ENCODE peak calls at places on chromosomes 6 and 20, in six cellular contexts. O is lower lobe of right lung; S is A549; B is ovary; F is neuronal stem cell; L is CD4-positive, CD25-positive, alpha-beta regulatory T cell. Y is an unnamed sample.

GRCh38 chr20:14953736-14954135 is 616.3 kb upstream of the FLRT3 start:
- DNase-seq in O (no peak), S (no peak), B (no peak), F (no peak), L (no peak), Y (no peak)

GRCh38 chr6:35470663-35471120 is 2.5 kb downstream of the RPL10A start:
- DNase-seq in O (no peak), S (no peak), B (no peak), F (no peak), L (no peak), Y (no peak)

GRCh38 chr6:85353012-85353411 is 96.9 kb upstream of the NT5E start:
- DNase-seq in O (no peak), S (no peak), B (no peak), F (no peak), L (no peak), Y (no peak)

GRCh38 chr6:21846541-21847451 is 253.2 kb downstream of the SOX4 start:
- DNase-seq in O (no peak), S (no peak), B (no peak), F (peak; percentile 29), L (no peak), Y (no peak)

GRCh38 chr6:28725890-28726348 is 197.9 kb downstream of the TRIM27 start:
- DNase-seq in O (no peak), S (peak; percentile 86), B (no peak), F (no peak), L (no peak), Y (no peak)

GRCh38 chr6:97111243-97111642 is 171.8 kb downstream of the MMS22L start:
- DNase-seq in O (no peak), S (no peak), B (no peak), F (no peak), L (no peak), Y (no peak)

GRCh38 chr20:60658661-60659060 is 593.4 kb upstream of the CDH4 start:
- DNase-seq in O (no peak), S (no peak), B (no peak), F (no peak), L (no peak), Y (no peak)

GRCh38 chr6:13559251-13559650 is 15.2 kb upstream of the SIRT5 start:
- DNase-seq in O (no peak), S (no peak), B (no peak), F (no peak), L (no peak), Y (peak; percentile 26)

GRCh38 chr20:19644085-19644484 is 114.0 kb upstream of the RIN2 start:
- DNase-seq in O (no peak), S (no peak), B (no peak), F (no peak), L (no peak), Y (no peak)

GRCh38 chr6:32868257-32868788 is 14.3 kb downstream of the PSMB9 start:
- DNase-seq in O (peak; percentile 76), S (peak; percentile 63), B (peak; percentile 86), F (peak; percentile 86), L (peak; percentile 86), Y (peak; percentile 40)

GRCh38 chr20:62236674-62236996 is 1.7 kb upstream of the OSBPL2 start:
- DNase-seq in O (no peak), S (no peak), B (no peak), F (peak; percentile 90), L (no peak), Y (no peak)

GRCh38 chr6:73879466-73879865 is 183.5 kb downstream of the CD109 start:
- DNase-seq in O (no peak), S (no peak), B (no peak), F (no peak), L (no peak), Y (no peak)

GRCh38 chr20:38032585-38033329 is 499 bp downstream of the TTI1 start:
- DNase-seq in O (peak; percentile 73), S (peak; percentile 20), B (no peak), F (no peak), L (no peak), Y (no peak)

GRCh38 chr6:134436281-134436815 is 118.4 kb upstream of the SGK1 start:
- DNase-seq in O (peak; percentile 58), S (peak; percentile 89), B (no peak), F (no peak), L (peak; percentile 10), Y (peak; percentile 99)

GRCh38 chr20:41143354-41143753 is 6.0 kb downstream of the PLCG1 start:
- DNase-seq in O (no peak), S (no peak), B (no peak), F (no peak), L (no peak), Y (no peak)

GRCh38 chr6:169230322-169230665 is 23.4 kb downstream of the THBS2 start:
- DNase-seq in O (no peak), S (no peak), B (no peak), F (no peak), L (no peak), Y (no peak)

DNA sequence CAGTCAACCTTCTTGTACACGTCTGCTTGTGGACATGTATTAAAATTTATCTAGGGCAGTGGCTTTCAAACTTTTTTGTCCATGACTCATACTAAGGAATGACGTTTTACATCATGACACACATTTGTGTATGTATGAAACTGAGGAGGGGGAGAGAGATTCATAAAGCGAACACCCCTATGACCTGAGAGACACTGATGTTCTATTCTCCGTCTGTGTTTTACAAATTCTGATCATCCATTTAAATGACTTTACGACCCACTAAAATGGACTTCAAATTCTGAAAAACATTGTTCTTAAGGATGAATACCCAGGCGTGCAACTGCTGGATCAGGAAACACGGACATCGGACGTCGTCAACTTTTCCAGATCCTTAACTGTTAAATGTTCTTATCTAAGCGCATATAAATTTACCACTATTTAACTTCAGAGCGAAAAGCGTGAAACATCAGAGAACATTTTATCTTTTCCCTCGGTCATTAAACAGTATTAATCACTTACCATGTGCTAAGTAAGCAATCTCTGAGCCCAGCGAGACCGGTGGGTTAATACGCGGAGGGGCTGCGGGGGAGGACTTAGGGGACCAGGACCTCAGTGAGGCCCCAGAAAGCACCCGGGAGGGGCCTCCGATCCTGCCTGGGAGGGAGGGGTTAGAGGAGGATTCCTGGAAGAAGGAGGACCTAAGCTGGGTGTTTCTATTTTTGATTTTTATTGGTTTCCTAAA is 1.2 kb downstream of the PLAGL1 start:
- DNase-seq in O (no peak), S (peak; percentile 19), B (peak; percentile 39), F (no peak), L (no peak), Y (peak; percentile 27)
- H3K27ac ChIP-seq in O (peak overlapping the region; percentile 68), S (peak overlapping the region; percentile 89), B (no peak overlapping the region), F (no peak overlapping the region), L (no peak overlapping the region), Y (peak overlapping the region; percentile 34)

DNA sequence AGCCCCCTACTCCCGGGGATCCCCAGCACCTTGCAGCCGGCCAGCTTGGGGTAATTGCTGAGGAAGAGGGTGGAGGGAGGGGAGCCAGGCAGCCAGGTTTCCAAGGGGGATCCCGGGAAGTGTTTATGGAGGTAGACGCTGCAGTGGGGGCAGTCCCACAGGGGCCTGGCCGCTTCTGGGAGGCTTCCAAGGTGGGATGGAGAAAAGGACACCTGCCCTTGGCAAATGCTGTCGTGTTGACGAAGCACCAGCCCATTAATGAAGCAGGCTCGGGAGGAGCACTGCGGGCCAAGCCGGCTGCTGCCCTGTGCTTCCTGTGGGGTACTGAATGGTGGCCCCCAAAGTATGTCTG is 82.4 kb downstream of the TMEM242 start:
- DNase-seq in O (no peak), S (no peak), B (no peak), F (no peak), L (no peak), Y (no peak)
- H3K4me1 ChIP-seq in O (peaks cover 10% of the 10 kb centered on the region), S (no peaks in the 10 kb centered on the region), B (peaks cover 3% of the 10 kb centered on the region), F (no peaks in the 10 kb centered on the region), L (peaks cover 12% of the 10 kb centered on the region), Y (peaks cover 8% of the 10 kb centered on the region)

DNA sequence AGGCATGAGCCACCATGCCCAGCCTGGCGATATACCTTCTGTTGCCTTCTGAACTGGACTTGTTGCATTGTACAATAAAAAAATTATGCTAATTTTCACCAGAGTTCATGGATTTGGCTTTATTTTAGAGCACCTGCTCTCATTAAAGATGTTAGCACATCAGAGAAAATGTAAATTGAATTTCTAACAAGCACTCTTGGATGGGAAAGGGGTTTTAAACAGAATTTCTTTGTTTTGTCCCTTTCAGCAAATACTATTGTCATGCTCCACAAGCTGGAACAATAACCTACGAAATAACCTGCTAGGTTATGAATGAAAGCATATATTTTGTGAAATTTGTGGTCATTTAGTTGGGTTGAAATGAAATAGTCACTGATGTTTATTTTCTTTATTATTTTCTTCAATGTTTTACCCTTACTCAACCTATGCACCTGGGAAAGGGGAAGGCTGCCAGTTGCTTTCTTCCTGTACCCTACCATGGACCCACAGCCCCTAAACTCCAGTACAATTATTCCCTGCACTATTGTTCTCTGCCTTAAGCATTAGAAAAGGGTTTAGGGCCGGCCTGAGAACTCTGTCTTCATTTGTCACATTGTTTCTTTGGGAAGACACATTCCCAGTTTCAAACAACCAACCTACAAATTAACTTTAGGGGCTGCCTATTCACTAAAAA is 22.2 kb downstream of the ZDHHC14 start:
- DNase-seq in O (no peak), S (no peak), B (no peak), F (peak; percentile 39), L (no peak), Y (no peak)
- H3K27ac ChIP-seq in O (no peak overlapping the region), S (no peak overlapping the region), B (no peak overlapping the region), F (peak overlapping the region; percentile 61), L (no peak overlapping the region), Y (no peak overlapping the region)

GRCh38 chr6:155366325-155366724 is 52.0 kb upstream of the TFB1M start:
- DNase-seq in O (no peak), S (no peak), B (no peak), F (peak; percentile 6), L (no peak), Y (no peak)

DNA sequence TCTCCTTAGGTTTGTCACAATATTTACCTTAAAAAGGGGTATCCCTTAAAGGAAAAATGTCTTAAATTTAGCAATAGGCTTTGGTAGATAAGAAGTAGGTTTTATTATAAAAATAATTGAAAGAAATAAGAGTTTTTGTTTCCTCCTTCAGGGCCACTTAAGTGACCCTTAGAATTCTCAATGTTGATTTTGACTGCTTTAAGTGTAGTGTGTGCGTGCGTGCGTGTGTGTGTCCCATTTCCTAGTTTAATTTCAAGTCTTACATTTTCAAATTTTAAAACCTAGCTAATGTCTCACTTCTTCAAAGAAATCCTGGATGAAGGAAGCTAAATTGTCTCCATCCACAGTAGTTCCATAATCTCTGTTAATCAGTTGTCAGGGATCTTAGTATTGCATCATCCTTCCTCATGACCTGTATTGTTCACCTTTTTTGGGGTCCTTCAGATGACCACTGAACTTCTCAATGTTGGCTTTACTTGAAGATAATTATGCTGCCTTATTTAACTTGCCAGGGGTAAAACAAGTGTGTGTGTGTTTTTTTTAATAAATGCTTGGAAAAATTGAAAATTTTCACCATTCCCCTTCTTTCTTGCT is 50.7 kb upstream of the TFB1M start:
- DNase-seq in O (no peak), S (no peak), B (no peak), F (no peak), L (no peak), Y (no peak)
- H3K4me1 ChIP-seq in O (no peaks in the 10 kb centered on the region), S (no peaks in the 10 kb centered on the region), B (no peaks in the 10 kb centered on the region), F (no peaks in the 10 kb centered on the region), L (no peaks in the 10 kb centered on the region), Y (no peaks in the 10 kb centered on the region)

DNA sequence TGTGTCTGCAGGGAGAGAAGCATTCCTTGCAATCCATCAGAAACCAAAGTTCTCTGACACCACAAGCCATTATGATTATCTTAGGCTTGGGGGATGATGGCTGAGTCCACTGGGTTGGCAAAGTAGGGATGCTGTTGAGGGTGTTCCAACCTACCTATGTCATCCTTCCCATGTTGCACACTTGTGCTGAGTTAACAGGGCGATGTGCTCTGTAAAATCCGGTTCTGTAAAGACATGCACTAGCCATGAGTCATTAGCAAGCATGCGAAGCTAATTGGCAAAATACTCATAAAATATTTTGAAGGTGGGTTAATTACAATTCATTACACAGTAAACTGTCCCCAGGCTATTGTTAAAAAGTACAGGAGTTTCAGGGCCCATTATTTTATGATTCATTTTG is 115.4 kb downstream of the BMP2 start:
- DNase-seq in O (no peak), S (no peak), B (no peak), F (no peak), L (no peak), Y (peak; percentile 86)
- H3K27ac ChIP-seq in O (no peak overlapping the region), S (no peak overlapping the region), B (no peak overlapping the region), F (no peak overlapping the region), L (no peak overlapping the region), Y (no peak overlapping the region)

Y was measured in foreskin keratinocyte.